ENCODE peak calls at places on chromosomes 6 and 20, in five cellular contexts. D is progenitor cell of endocrine pancreas, G is OCI-LY7, C is stomach, A is GM12865. H is an unnamed sample.

GRCh38 chr20:53827996-53828672 is 234.5 kb upstream of the ZNF217 start:
- DNase-seq in C (no peak), G (no peak), D (no peak), A (no peak), H (no peak)

GRCh38 chr6:149127212-149127611 is 190.3 kb upstream of the TAB2 start:
- DNase-seq in A (no peak), C (no peak), D (no peak), G (no peak), H (no peak)

GRCh38 chr6:115908906-115909559 is 151.7 kb downstream of the FRK start:
- DNase-seq in D (no peak), G (no peak), A (peak), C (no peak), H (no peak)

GRCh38 chr20:17798601-17799000 is 98.8 kb downstream of the BANF2 start:
- DNase-seq in G (no peak), C (no peak), A (no peak), D (no peak), H (no peak)

GRCh38 chr20:35617397-35618031 is 1.9 kb downstream of the SPAG4 start:
- DNase-seq in D (no peak), G (peak), C (peak), A (peak), H (peak)

GRCh38 chr20:52801628-52802006 is 170.5 kb upstream of the TSHZ2 start:
- DNase-seq in C (peak), D (no peak), A (no peak), G (no peak), H (no peak)

GRCh38 chr6:100160913-100161312 is 166.9 kb upstream of the MCHR2 start:
- DNase-seq in A (no peak), G (no peak), D (no peak), C (no peak), H (no peak)

GRCh38 chr6:70103798-70104197 is 199.1 kb downstream of the COL9A1 start:
- DNase-seq in D (no peak), G (peak), C (no peak), A (peak), H (no peak)

GRCh38 chr20:24634855-24635254 is 165.4 kb downstream of the SYNDIG1 start:
- DNase-seq in A (no peak), D (no peak), G (no peak), C (no peak), H (no peak)

GRCh38 chr6:54935739-54936138 is 89.2 kb downstream of the FAM83B start:
- DNase-seq in G (no peak), D (no peak), A (no peak), C (no peak), H (no peak)

GRCh38 chr20:34824026-34824860 is 1.2 kb downstream of the NCOA6 start:
- DNase-seq in G (peak), D (peak), C (peak), A (peak), H (peak)

GRCh38 chr20:53917145-53918009 is 153.0 kb downstream of the BCAS1 start:
- DNase-seq in A (peak), D (no peak), C (peak), G (no peak), H (no peak)

GRCh38 chr20:5513975-5514516 is 197.3 kb upstream of the PROKR2 start:
- DNase-seq in D (no peak), G (no peak), A (no peak), C (no peak), H (no peak)

DNA sequence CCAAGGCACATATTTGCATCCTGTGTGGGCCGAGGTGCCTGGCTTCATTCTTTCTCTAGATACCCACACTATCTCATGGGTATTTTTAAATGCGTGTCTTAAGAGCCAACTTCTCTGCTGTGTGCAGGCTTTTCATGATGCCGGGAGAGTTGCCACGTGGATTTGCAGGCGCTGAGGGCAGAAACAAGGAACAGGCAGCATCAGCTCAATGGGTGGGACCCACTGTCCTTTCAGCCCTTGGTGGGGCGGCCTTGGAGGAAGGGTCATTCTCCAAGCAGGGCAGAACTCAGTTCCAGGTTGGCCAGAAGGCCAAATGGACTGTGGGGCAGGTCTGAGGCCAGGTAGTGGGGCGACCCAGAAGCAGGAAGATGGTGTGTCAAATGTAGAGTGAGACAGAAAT is 84.7 kb downstream of the PHACTR3 start:
- DNase-seq in D (no peak), G (no peak), A (no peak), C (no peak), H (no peak)
- TF ChIP-seq CTCF in D (no peak), G (no peak), A (no peak), C (no peak), H (no peak)

DNA sequence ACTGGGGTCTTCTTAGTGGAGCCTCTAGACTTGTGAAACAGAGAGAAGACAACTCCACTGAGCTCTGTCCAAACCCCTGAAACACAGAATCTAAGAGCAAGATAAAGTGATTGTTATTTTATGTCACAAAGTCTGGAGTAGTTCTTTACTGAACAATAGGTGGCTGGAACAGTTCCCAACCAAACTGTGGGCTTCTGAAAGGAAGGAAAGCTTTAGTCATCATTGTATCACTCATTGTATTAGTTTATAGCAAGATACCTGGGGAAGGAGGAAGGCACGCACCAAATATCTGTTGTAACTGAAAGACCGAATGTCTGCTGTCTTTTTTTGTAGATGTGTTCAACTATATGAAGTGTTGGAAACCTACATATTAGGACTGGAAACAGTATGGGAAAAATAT is 284.9 kb upstream of the TBX18 start:
- DNase-seq in G (no peak), C (no peak), A (no peak), D (no peak), H (no peak)
- TF ChIP-seq CTCF in G (no peak), C (no peak), A (no peak), D (no peak), H (no peak)

GRCh38 chr6:160348552-160349441 is 619 bp downstream of the SLC22A3 start:
- DNase-seq in G (no peak), C (peak), A (no peak), D (peak), H (no peak)
- TF ChIP-seq CTCF in G (no peak), C (no peak), A (no peak), D (peak), H (no peak)

GRCh38 chr6:143514996-143515760 is 3.7 kb upstream of the FUCA2 start:
- DNase-seq in D (no peak), A (no peak), C (peak), G (no peak), H (no peak)

GRCh38 chr6:143516700-143517446 is 5.4 kb upstream of the FUCA2 start:
- DNase-seq in C (no peak), G (no peak), D (no peak), A (no peak), H (no peak)

GRCh38 chr6:143510991-143511891 is at the start of gene FUCA2:
- DNase-seq in D (peak), A (peak), C (peak), G (no peak), H (peak)

GRCh38 chr6:143515766-143516355 is 4.3 kb upstream of the FUCA2 start:
- DNase-seq in G (no peak), D (no peak), C (no peak), A (no peak), H (no peak)

GRCh38 chr6:143513410-143513809 is 1.9 kb upstream of the FUCA2 start:
- DNase-seq in C (peak), D (no peak), A (peak), G (no peak), H (no peak)
- TF ChIP-seq CTCF in C (peak), D (peak), A (peak), G (peak), H (no peak)

GRCh38 chr6:144778773-144779531 is 493.8 kb downstream of the UTRN start:
- DNase-seq in G (peak), A (peak), C (no peak), D (no peak), H (no peak)
- TF ChIP-seq CTCF in G (peak), A (no peak), C (no peak), D (peak), H (no peak)

DNA sequence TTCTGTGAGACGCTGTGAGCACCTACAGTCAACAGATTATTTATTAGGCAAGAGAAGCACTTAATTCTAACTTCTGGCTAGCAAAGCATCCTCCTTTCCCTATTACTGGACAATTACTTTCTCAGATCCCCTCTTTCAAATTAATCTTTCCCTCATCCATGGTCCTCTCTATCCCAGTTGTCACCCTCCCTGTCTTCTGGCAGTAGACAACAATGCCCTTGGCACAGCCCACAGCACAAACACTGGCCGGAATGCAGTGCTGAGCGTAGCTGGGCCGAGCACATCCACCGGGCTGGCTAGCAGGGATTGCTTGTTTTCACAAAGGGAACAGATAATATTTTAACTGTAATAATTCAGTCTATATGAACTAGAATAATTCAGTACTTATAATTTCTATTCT is 262.2 kb downstream of the FOXC1 start:
- DNase-seq in G (no peak), C (no peak), A (no peak), D (no peak), H (no peak)
- TF ChIP-seq CTCF in G (no peak), C (no peak), A (no peak), D (no peak), H (no peak)

DNA sequence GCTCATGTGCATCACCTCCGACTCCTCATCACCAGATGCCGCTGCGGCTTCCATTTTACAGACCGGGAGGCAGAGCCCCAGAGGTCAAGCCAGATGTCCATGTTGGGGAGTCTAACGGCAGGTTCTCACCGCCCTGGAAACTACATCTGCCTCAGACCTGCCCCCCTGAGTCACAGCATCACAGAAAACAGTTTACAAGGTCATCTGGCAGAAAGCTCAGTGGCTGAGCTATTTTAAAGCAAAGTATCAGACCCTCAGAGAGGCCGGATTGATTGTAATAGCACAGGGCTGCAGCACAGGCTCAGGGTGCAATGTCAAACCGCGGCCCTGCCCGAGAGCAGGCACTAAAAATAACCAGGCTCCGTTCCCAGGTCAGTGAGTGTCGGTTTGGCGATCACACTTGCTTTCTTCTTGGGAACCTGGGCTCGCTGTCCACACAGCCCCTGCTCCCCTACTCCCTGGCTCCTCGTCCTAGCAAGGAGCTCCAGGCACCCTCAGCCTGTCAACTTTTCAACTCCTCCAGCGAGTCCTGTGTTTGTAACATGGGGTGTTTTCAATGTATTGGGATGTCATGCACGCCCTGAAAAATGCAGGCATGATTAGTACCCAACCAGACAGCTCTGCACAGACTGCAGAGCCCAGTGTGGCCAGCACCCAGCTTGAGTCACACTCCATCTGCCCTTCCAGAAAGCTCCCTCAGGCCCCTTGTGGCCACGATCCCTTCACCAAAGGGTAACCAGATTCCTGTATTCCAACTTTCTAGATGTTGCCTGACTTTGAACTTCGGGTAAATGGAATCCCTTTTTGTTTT is 264.5 kb downstream of the CDH4 start:
- DNase-seq in G (no peak), C (no peak), D (no peak), A (no peak), H (no peak)
- TF ChIP-seq CTCF in G (no peak), C (no peak), D (no peak), A (no peak), H (no peak)

GRCh38 chr20:49821850-49822249 is 9.2 kb downstream of the SLC9A8 start:
- DNase-seq in D (no peak), A (no peak), G (peak), C (no peak), H (no peak)
- TF ChIP-seq CTCF in D (no peak), A (peak), G (peak), C (no peak), H (no peak)

GRCh38 chr6:34791164-34791841 is 580 bp upstream of the BLTP3A start:
- DNase-seq in A (peak), G (peak), D (peak), C (peak), H (peak)
- TF ChIP-seq CTCF in A (no peak), G (peak), D (peak), C (no peak), H (no peak)